ENCODE peak calls at places on chromosomes 7 and 10, in six cellular contexts. I, K, V, Z, Y and O are unnamed samples.

GRCh38 chr7:16416289-16417282 is 4.8 kb downstream of the CRPPA start:
- DNase-seq in K (no peak), V (no peak), I (no peak), Y (no peak), Z (no peak), O (no peak)

GRCh38 chr7:20365486-20365885 is 34.8 kb downstream of the ITGB8 start:
- DNase-seq in K (no peak), Z (peak), Y (no peak), I (no peak), V (no peak), O (no peak)

GRCh38 chr7:113085781-113086390 is 741 bp downstream of the GPR85 start:
- DNase-seq in Y (no peak), K (no peak), V (no peak), Z (peak), I (no peak), O (peak)

GRCh38 chr7:151008143-151008510 is 16.2 kb downstream of the ATG9B start:
- DNase-seq in I (no peak), V (no peak), K (no peak), Z (no peak), Y (no peak), O (no peak)

GRCh38 chr10:74821501-74821900 is 4.9 kb upstream of the KAT6B start:
- DNase-seq in Z (no peak), Y (no peak), I (peak), V (no peak), K (no peak), O (no peak)

GRCh38 chr7:32044739-32045138 is 25.5 kb downstream of the PDE1C start:
- DNase-seq in V (no peak), K (no peak), Y (no peak), I (no peak), Z (no peak), O (no peak)

GRCh38 chr7:75617634-75618234 is 121.0 kb downstream of the HIP1 start:
- DNase-seq in Y (no peak), K (no peak), Z (no peak), I (peak), V (peak), O (no peak)

GRCh38 chr7:71716741-71717140 is 584.8 kb downstream of the GALNT17 start:
- DNase-seq in V (no peak), Y (no peak), Z (no peak), K (no peak), I (no peak), O (no peak)

GRCh38 chr10:102817175-102817574 is 20.0 kb downstream of the CYP17A1 start:
- DNase-seq in I (no peak), K (no peak), V (no peak), Z (no peak), Y (no peak), O (no peak)

GRCh38 chr10:3850999-3851937 is 66.3 kb upstream of the KLF6 start:
- DNase-seq in V (no peak), I (no peak), K (peak), Y (no peak), Z (no peak), O (no peak)

GRCh38 chr10:56633876-56634452 is 272.9 kb upstream of the ZWINT start:
- DNase-seq in Z (no peak), I (no peak), Y (no peak), V (no peak), K (no peak), O (no peak)

GRCh38 chr7:74379938-74380337 is 73.8 kb upstream of the GTF2IRD1 start:
- DNase-seq in Z (peak), V (no peak), I (no peak), Y (no peak), K (no peak), O (no peak)

GRCh38 chr10:14553434-14553833 is 221.3 kb downstream of the FAM107B start:
- DNase-seq in Z (no peak), I (no peak), Y (no peak), V (no peak), K (no peak), O (no peak)

GRCh38 chr7:151086802-151087246 is 549 bp downstream of the AGAP3 start:
- DNase-seq in V (no peak), Z (peak), I (no peak), Y (no peak), K (no peak), O (no peak)

GRCh38 chr7:30846378-30846777 is 65.3 kb upstream of the AQP1 start:
- DNase-seq in V (no peak), Z (no peak), Y (peak), I (peak), K (no peak), O (no peak)

DNA sequence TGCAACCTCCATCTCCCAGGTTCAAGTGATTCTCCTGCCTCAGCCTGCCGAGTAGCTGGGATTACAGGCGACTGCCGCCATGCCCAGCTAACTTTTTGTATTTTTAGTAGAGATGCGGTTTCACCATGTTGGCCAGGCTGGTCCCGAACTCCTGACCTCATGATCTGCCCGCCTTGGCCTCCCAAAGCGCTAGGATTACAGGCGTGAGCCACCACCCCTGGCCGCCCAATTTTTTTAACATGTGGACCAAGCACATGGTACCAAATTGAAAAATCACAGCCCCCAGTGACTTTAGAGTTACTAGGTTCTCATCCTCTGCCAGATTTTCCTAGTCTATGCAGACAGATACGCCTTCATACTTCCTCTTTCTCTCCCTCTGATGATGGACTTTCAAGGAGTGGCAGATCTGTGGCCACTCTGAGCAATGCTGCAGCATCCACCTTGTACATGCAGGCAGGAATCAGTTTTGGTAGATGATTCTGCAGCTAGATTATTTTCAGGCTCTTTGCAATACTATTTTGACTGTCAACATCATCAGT is 34.0 kb upstream of the EZH2 start:
- DNase-seq in K (no peak), V (no peak), Y (no peak), Z (no peak), I (no peak), O (no peak)
- TF ChIP-seq CTCF in K (no peak), V (no peak), Y (no peak), Z (no peak), I (no peak), O (no peak)

DNA sequence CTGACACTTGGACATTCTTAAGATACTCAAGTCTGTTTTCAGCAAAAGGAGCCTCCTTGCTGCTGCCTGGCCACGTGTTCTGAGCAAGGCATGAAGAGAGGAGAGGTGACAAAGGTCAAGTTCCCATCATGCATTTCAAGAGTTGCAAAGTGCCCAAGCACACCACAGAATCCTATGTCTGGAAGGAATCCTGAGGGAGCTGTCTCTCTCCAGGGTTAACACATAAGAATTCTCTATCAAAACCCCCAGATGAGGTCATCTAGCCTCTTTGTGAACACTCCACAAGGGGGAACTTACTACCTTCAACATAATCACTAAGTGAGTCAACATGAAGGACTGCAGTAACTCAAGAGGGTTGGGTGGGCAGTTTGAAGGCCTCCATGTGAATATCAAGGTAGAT is 155.5 kb downstream of the RNF216 start:
- DNase-seq in I (no peak), Y (no peak), V (no peak), Z (peak), K (peak), O (no peak)
- TF ChIP-seq CTCF in I (no peak), Y (no peak), V (no peak), Z (peak), K (no peak), O (no peak)

GRCh38 chr7:37031571-37032257 is 307.4 kb upstream of the AOAH start:
- DNase-seq in Y (peak), I (peak), K (peak), V (peak), Z (no peak), O (no peak)

GRCh38 chr7:37032258-37032601 is 307.9 kb upstream of the AOAH start:
- DNase-seq in K (no peak), Y (peak), I (no peak), Z (no peak), V (no peak), O (no peak)

GRCh38 chr7:37028909-37029440 is 304.7 kb upstream of the AOAH start:
- DNase-seq in K (no peak), V (no peak), I (no peak), Z (no peak), Y (no peak), O (no peak)

GRCh38 chr7:37027104-37027503 is 302.8 kb upstream of the AOAH start:
- DNase-seq in Y (no peak), Z (no peak), K (no peak), I (no peak), V (no peak), O (no peak)

DNA sequence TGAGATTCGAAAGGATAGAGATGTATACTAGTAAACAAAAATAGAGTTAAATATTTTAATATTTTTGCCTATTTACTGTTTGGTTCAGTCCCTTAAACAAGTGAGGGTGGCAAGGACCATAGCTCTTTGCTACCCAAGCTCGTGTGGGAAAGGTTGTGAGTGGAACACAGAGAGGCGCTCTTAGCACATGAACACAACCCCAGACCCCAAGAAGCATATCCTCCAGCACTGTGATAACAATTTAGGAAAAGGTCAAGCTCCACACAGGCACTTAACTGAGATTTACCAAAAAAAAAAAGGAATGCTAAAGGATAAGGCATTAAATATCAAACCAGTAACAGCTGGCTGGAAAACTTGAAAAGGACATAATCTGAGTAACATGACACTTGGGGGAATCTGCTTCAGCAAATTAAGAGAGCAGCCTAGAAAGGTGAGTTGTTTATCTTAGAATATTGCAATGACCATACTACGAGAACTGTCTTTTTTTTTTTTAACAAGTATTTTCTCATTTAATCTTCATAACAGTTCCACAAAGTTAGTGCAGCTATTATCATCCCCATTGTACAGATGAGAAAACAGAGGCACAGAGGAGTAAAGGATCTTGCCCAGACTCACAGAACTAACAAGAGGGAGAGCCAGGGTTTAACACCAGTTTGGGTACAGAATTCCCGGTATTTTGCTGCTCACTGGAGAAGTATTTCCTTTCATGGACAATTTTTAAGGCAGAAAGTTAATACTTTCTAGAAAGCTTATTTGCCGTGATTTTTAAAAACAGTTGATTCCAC is 303.5 kb upstream of the AOAH start:
- DNase-seq in K (no peak), V (no peak), Y (no peak), I (no peak), Z (no peak), O (no peak)
- TF ChIP-seq CTCF in K (no peak), V (no peak), Y (no peak), I (no peak), Z (no peak), O (no peak)

DNA sequence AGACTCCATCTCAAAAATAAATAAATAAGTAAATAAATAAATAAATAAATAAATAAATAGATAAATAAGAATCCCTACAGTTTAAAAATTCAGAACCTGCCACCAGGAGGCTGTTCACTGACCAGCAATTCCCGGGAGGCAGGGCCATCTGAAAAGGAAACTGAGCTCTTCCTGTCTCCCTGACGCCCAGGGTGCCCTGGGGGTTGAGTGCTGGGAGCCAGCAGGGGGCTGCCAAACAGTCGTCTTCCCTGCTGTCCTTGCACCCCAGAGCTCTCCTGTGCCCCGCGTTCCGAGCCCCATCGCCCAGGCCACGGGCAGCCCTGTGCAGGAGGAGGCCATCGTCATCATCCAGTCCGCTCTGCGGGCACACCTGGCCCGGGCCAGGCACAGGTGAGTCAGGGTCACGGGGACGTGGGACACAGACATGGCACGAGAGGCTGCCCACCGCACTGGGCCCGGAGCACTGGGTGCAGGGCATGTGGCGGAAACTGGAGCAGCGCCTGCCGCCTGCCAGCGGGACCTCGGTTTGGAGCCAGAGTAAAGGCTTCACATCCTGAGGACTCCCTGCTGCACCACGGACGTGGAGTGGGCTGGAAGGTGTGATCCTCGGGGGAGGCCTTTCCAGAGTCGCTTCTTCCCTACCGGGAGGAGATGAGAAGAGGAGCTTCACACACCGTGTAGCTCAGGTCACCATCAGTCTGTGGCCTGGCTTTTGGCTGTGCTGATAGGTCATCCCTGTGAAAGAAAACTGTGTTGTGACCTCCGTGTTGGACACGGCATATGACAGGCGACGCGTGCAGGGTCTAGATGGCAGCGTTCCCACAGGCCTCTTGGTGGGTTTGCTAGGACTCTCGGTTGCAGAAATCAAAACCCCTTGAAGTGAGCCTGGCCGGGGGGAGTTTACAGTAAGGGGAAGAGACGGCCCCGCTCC is 25.9 kb upstream of the TTYH3 start:
- DNase-seq in Z (peak), Y (no peak), K (no peak), I (no peak), V (no peak), O (no peak)
- TF ChIP-seq CTCF in Z (peak), Y (no peak), K (no peak), I (peak), V (no peak), O (peak)

DNA sequence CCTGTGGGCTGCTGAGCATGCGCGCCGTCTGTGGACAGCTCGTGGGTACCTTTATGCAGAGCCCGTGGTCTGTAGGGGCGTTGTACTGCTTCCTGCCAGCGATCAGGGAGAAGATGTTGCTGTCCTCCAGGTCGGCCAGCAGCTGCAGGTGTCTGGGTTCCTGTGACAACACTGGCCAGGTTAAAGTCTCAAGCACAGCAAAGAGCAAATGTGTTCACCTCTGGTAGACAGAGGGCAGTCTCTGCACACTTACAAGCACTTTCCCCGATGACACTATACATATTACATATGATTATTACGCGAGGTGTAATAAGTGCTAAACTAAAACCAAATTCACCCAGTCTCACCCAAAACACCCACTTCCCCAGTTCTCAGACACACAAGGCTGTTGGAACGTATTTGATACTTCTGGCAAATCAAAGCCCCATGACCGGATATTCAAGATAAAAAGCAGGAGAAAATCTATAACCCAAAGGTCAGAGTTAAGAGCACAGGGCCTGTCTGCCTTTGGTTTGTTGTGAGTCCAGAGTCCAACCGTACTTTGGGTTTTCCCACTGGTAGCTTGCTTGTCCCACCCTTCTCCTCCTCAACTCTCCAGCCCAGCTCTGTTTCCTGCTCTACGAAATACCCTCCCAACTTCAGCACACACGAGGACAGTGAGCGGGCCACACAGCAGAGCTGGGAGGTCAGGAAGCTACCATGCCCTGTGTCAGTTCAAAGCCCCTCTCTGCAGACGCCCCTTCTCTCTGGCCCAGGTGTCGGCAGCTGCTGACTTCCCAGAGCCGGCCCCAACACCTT is 49.7 kb upstream of the DDC start:
- DNase-seq in K (no peak), I (no peak), Y (no peak), Z (no peak), V (no peak), O (no peak)
- TF ChIP-seq CTCF in K (no peak), I (no peak), Y (peak), Z (peak), V (peak), O (no peak)

GRCh38 chr7:29116361-29116760 is 30.0 kb downstream of the CPVL start:
- DNase-seq in Z (no peak), I (no peak), Y (no peak), K (no peak), V (no peak), O (no peak)

GRCh38 chr7:29115130-29115529 is 31.2 kb downstream of the CPVL start:
- DNase-seq in I (no peak), Z (no peak), Y (no peak), V (no peak), K (no peak), O (no peak)

GRCh38 chr7:29115753-29116152 is 30.6 kb downstream of the CPVL start:
- DNase-seq in V (no peak), K (no peak), I (no peak), Z (no peak), Y (no peak), O (no peak)

GRCh38 chr7:29112721-29113120 is 33.6 kb downstream of the CPVL start:
- DNase-seq in Y (no peak), K (no peak), I (no peak), Z (no peak), V (no peak), O (no peak)

DNA sequence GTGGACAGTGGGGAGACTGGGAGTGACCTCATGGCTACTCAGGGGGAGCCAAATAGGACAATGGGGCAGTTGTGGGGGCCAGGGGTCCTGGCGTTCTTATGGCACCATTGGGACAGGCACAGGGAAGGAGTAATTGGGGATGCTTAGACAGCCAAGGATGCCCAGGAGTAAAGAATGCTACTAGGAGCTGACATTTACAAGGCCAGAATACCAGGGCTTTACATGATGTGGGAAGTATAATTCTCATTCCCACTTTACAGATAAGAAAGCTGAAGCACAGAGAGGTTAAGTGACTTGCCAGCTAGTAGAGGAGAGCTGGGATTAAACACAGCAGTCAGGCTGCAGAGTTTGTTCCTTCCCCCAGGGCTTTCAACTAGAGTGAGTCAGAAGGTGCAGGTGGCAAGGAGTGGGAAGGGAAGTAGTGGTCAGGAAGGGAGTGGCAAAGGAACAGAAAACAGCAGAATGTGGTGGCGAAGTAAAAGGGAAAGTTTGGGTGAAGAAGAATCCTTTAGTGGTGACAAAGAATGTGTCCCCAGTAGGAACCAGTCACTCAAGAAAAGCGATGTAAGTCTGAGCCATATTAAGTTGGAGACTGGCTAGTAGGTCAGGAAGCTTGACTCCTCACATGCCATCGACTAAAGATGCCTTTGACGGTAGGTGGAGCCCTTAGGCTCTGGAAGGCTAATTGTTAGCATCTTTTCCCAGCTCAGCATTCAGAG is 32.8 kb downstream of the CPVL start:
- DNase-seq in I (no peak), Z (no peak), Y (peak), K (peak), V (no peak), O (peak)
- TF ChIP-seq CTCF in I (no peak), Z (peak), Y (peak), K (peak), V (peak), O (no peak)